ENCODE peak calls at places on chromosomes 4 and X, in eight cellular contexts. P is breast epithelium, A is fibroblast of lung, M is left ventricle myocardium inferior, Y is uterus, T is HCT116, J is Peyer's patch, B is brain microvascular endothelial cell. X is an unnamed sample.

GRCh38 chr4:56550642-56551041 is 45.1 kb downstream of the ARL9 start:
- DNase-seq in M (no peak), P (no peak), A (no peak), J (no peak), B (no peak), T (no peak), Y (no peak), X (no peak)

GRCh38 chr4:23337292-23337691 is 552.6 kb downstream of the PPARGC1A start:
- DNase-seq in P (no peak), T (no peak), M (no peak), A (no peak), J (no peak), B (no peak), Y (no peak), X (no peak)

GRCh38 chr4:87108142-87108546 is 112.3 kb downstream of the KLHL8 start:
- DNase-seq in M (no peak), B (peak; percentile 90), J (no peak), P (no peak), T (peak; percentile 85), A (peak; percentile 84), Y (peak; percentile 46), X (peak; percentile 89)

GRCh38 chrX:69156638-69157037 is 8.6 kb downstream of the PJA1 start:
- DNase-seq in B (no peak), M (no peak), J (no peak), P (no peak), T (no peak), A (no peak), Y (no peak), X (no peak)

GRCh38 chrX:47958943-47959342 is 44.8 kb downstream of the ZNF182 start:
- DNase-seq in M (no peak), B (peak; percentile 2), P (no peak), A (no peak), T (no peak), Y (no peak), J (no peak), X (no peak)

GRCh38 chr4:153207027-153207426 is 2.8 kb downstream of the TRIM2 start:
- DNase-seq in Y (no peak), T (no peak), P (no peak), A (no peak), M (no peak), J (no peak), B (no peak), X (no peak)

GRCh38 chr4:153142700-153143438 is 61.4 kb upstream of the TRIM2 start:
- DNase-seq in P (peak; percentile 68), J (peak; percentile 23), A (peak; percentile 83), Y (peak; percentile 65), T (peak; percentile 68), M (peak; percentile 62), B (peak; percentile 68), X (peak; percentile 35)

GRCh38 chrX:110133735-110134370 is 130.9 kb downstream of the TMEM164 start:
- DNase-seq in J (no peak), B (no peak), T (no peak), A (no peak), Y (no peak), P (no peak), M (no peak), X (no peak)

GRCh38 chr4:140309124-140309870 is 64.1 kb upstream of the SCOC start:
- DNase-seq in J (no peak), M (peak; percentile 21), A (peak; percentile 37), Y (no peak), P (no peak), T (no peak), B (peak; percentile 42), X (peak; percentile 39)

GRCh38 chr4:44257461-44257860 is 191.1 kb downstream of the KCTD8 start:
- DNase-seq in Y (no peak), A (no peak), T (no peak), B (no peak), J (no peak), M (no peak), P (no peak), X (peak; percentile 13)

GRCh38 chr4:6526696-6527095 is 48.3 kb upstream of the MAN2B2 start:
- DNase-seq in B (no peak), Y (no peak), J (no peak), T (no peak), A (no peak), M (no peak), P (no peak), X (no peak)

GRCh38 chr4:38243385-38244053 is 283.3 kb downstream of the PTTG2 start:
- DNase-seq in T (no peak), B (no peak), P (no peak), J (no peak), Y (no peak), A (peak; percentile 40), M (no peak), X (no peak)

GRCh38 chrX:8374041-8374825 is 90.4 kb upstream of the VCX3B start:
- DNase-seq in T (no peak), B (no peak), Y (no peak), M (no peak), J (no peak), A (no peak), P (no peak), X (no peak)

GRCh38 chrX:154010330-154011087 is 9.2 kb downstream of the IRAK1 start:
- DNase-seq in A (no peak), P (no peak), Y (no peak), T (no peak), B (no peak), J (no peak), M (no peak), X (peak; percentile 87)

GRCh38 chrX:2311483-2311882 is 189.3 kb downstream of the DHRSX start:
- DNase-seq in P (no peak), Y (no peak), M (no peak), T (no peak), B (no peak), A (no peak), J (no peak), X (no peak)
- H3K27ac ChIP-seq in P (no peak overlapping the region), Y (no peak overlapping the region), M (no peak overlapping the region), T (no peak overlapping the region), B (no peak overlapping the region), A (no peak overlapping the region), J (no peak overlapping the region), X (no peak overlapping the region)

DNA sequence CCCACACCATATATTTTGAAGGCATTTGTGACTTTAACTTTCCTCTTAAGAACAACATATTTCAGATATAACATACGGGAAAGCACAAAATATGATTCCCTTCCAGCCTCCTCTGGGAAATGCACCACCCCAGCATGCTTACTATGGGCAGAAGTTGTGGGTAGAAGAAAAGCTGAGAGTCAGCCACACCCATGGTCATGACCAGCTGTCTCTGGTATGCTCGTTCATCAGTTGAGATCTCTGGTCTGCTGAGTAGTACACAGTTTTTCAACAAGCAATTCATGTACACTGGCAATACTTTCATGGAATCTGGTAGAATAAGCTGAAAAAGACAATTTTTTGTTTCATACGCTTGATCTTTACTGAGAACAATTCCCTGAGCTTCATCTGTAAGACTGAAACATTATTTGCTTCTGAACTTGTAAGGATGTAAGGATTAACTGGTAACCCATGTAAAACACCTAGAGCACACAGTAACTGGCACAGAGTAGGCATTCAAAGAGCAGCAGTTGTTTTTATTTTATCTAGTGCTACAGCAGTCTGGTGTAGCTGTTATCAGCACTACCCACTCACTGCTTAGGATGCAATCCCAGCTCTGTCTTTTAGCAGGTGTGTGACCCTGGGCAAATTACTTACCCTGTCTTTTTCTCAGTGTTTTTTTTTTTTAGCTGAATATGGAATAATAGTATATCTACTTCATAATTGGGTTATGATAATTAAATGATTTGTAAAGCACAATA is 47.6 kb downstream of the METTL14 start:
- DNase-seq in P (no peak), Y (no peak), B (peak; percentile 41), J (no peak), T (no peak), A (peak; percentile 65), M (no peak), X (no peak)
- H3K4me3 ChIP-seq in P (no peak overlapping the region), Y (no peak overlapping the region), B (no peak overlapping the region), J (no peak overlapping the region), T (no peak overlapping the region), A (no peak overlapping the region), M (no peak overlapping the region), X (no peak overlapping the region)

DNA sequence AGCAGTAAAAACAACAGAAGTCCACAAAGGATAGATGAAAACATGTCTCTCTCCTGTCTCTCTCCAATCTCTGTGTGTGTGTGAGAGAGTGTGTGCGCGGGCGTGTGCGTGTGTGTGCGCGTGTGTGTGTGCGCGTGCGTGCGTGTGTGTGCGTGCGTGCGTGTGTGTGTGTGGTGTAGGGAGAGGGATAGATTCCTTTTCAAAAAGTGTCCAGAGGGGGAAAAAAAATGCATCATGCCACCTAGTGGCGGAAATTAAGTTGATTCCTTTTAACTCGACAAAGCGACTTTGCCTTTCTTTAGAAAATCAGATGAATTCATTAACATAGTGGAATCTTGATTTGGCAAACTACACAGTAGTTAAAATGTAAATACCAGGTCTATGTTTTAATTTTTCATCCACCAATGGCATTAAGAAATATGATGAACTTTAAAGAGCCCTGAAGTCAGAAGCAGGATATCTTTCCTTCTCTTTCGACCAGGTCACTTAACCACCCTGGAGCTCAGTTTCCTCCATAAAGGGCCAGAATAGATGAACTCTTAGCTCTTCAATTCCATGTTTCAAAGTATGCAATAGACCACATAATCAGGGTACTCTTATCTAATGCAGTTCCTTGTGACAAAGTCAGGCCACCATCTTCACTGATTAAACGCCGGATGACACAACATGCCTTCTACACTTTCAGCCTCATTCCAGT is 162.9 kb downstream of the FBXO8 start:
- DNase-seq in J (no peak), M (peak; percentile 60), P (no peak), T (peak; percentile 66), A (peak; percentile 90), B (peak; percentile 67), Y (peak; percentile 61), X (no peak)
- H3K27ac ChIP-seq in J (no peak overlapping the region), M (peak overlapping the region; percentile 56), P (no peak overlapping the region), T (no peak overlapping the region), A (no peak overlapping the region), B (no peak overlapping the region), Y (no peak overlapping the region), X (no peak overlapping the region)

DNA sequence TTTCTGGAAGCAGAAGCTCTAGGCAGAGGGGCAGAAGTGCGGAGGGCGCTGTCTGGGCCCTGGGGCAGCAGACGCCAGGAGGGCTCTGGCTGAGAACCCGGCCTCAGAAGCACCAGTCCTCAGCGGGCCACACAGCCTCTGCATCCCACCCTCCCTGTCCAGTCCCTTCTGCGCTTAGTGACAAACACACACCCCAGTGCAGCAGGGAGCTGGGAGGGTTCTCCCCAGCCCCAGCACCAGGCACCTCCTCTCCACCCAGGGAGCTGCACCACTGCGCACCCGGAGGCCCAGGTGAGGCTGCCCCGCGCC is 8.8 kb upstream of the HAUS3 start:
- DNase-seq in M (no peak), P (no peak), J (no peak), A (no peak), B (no peak), Y (no peak), T (no peak), X (no peak)
- H3K4me3 ChIP-seq in M (no peak overlapping the region), P (no peak overlapping the region), J (no peak overlapping the region), A (no peak overlapping the region), B (no peak overlapping the region), Y (no peak overlapping the region), T (no peak overlapping the region), X (no peak overlapping the region)